ENCODE peak calls at places on chromosomes 3 and 15, in eight cellular contexts. A is upper lobe of left lung, N is GM20000, K is breast epithelium, G is transverse colon, C is mesothelial cell of epicardium, E is dorsolateral prefrontal cortex, Z is AG09309. U is an unnamed sample.

GRCh38 chr3:194471863-194472262 is 14.9 kb downstream of the ATP13A3 start:
- DNase-seq in C (no peak), Z (no peak), G (no peak), E (no peak), K (no peak), A (no peak), N (no peak), U (no peak)

GRCh38 chr3:73188707-73189106 is 127.2 kb downstream of the EBLN2 start:
- DNase-seq in A (no peak), N (no peak), C (no peak), G (no peak), K (no peak), E (no peak), Z (no peak), U (no peak)

GRCh38 chr3:21624514-21624913 is 126.5 kb downstream of the ZNF385D start:
- DNase-seq in Z (no peak), K (no peak), C (no peak), G (no peak), E (no peak), N (no peak), A (no peak), U (no peak)

GRCh38 chr15:41812820-41813375 is 15.0 kb upstream of the JMJD7 start:
- DNase-seq in Z (no peak), N (no peak), E (no peak), K (no peak), G (no peak), A (no peak), C (no peak), U (no peak)

GRCh38 chr3:126542340-126543241 is 16.1 kb downstream of the C3orf22 start:
- DNase-seq in A (peak; percentile 78), N (no peak), C (peak; percentile 29), K (peak; percentile 36), Z (no peak), G (peak; percentile 6), E (peak; percentile 29), U (peak; percentile 64)

GRCh38 chr3:41640076-41640475 is 321.8 kb downstream of the ULK4 start:
- DNase-seq in A (no peak), C (no peak), N (no peak), Z (no peak), E (no peak), K (no peak), G (no peak), U (no peak)

GRCh38 chr3:188157971-188158370 is 4.0 kb downstream of the LPP start:
- DNase-seq in K (no peak), E (no peak), A (no peak), Z (no peak), C (no peak), N (no peak), G (peak; percentile 70), U (no peak)

GRCh38 chr3:101940521-101940992 is 91.2 kb downstream of the NFKBIZ start:
- DNase-seq in E (no peak), Z (peak; percentile 90), N (no peak), K (no peak), A (no peak), C (peak; percentile 57), G (no peak), U (no peak)

GRCh38 chr15:69783211-69783610 is 314.5 kb downstream of the TLE3 start:
- DNase-seq in C (no peak), G (no peak), N (no peak), K (no peak), A (no peak), E (no peak), Z (no peak), U (no peak)

GRCh38 chr3:27467545-27467944 is 16.6 kb downstream of the SLC4A7 start:
- DNase-seq in C (no peak), G (no peak), E (no peak), N (peak; percentile 48), A (no peak), K (no peak), Z (no peak), U (no peak)

GRCh38 chr3:39150803-39151631 is 2.4 kb downstream of the CSRNP1 start:
- DNase-seq in A (no peak), G (peak; percentile 81), C (peak; percentile 83), N (no peak), Z (peak; percentile 78), E (no peak), K (peak; percentile 87), U (no peak)

GRCh38 chr3:9172851-9173320 is 76.6 kb downstream of the SRGAP3 start:
- DNase-seq in E (no peak), G (no peak), A (no peak), N (no peak), C (no peak), Z (no peak), K (no peak), U (no peak)

GRCh38 chr3:104805508-104805907 is 561.2 kb upstream of the ALCAM start:
- DNase-seq in C (no peak), E (no peak), A (no peak), N (no peak), G (no peak), Z (no peak), K (no peak), U (no peak)

DNA sequence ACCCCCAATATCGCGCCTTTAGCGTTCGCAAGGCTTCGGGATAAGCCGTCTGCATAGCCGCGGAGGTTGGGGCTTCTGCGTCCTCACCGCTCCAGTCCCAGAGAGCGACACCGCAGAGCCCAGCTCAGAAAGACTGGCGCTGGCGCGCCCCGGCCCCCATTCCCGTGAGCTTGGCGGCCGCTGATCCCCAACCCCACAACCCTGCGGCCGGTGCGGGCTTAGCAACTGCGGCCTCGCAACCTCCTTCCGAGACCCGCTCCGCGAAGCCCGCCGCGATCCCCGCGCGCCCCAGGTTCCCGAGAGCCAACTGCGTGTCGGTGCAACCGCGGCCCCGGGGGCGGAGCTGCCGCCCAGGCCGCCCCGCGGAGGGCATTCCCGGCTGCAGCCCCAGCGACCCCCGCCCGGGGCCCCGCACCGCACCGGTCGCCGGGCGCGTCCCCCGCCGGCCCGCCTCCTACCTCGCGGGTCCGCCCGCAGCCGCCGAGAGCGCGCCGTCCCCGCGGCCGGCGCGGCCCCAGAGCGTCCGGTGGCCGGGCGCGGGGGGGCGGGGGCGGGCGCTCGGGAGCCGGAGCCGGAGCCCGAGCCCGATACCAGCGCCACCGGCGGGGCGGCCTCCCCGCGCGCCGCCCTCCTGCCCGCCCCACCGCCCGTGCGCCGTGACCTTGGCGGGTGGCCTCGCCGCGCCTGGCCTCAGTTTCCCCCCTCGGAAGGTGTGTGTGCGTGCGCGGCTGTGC is 79.4 kb downstream of the IQSEC1 start:
- DNase-seq in K (no peak), G (peak; percentile 34), C (peak; percentile 58), E (no peak), N (peak; percentile 81), A (peak; percentile 92), Z (no peak), U (no peak)
- TF ChIP-seq CTCF in K (no peak), G (no peak), C (no peak), E (no peak), N (no peak), A (no peak), Z (no peak), U (no peak)

GRCh38 chr3:165011557-165011956 is 66.7 kb downstream of the SI start:
- DNase-seq in E (no peak), C (no peak), K (no peak), Z (no peak), A (no peak), G (no peak), N (no peak), U (no peak)
- TF ChIP-seq CTCF in E (no peak), C (no peak), K (no peak), Z (no peak), A (no peak), G (no peak), N (no peak), U (no peak)

GRCh38 chr3:136008732-136009456 is 43.4 kb downstream of the PPP2R3A start:
- DNase-seq in E (no peak), N (no peak), K (no peak), G (no peak), A (no peak), Z (no peak), C (no peak), U (no peak)
- TF ChIP-seq CTCF in E (no peak), N (no peak), K (no peak), G (no peak), A (no peak), Z (no peak), C (no peak), U (no peak)

DNA sequence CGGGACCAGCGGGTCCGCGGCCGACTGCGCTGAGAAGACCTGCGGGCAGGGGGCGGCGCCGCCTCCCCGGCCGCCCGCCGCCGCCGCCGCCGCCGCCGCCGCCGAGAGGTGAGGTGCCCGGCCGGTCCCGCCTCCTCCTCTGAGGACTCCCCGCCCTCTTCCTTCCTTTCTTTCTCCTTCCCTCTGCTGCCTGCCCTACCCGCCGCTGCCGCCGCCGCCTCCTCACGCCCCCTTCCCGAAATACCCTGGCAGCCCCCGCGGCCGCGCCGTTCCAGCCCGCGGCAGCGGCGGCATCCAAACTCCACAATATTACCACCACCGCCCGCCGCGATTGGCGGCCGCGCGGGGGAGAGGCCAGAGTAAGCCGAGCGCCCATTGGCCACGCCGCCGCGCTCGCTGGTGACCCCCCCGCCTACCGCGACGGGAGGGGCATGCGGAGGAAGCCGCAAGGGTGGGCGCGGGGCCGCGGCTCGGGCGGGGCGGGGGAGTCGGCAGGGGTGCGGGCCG is 61.8 kb upstream of the ANKRD28 start:
- DNase-seq in A (peak; percentile 97), E (peak; percentile 85), Z (no peak), N (peak; percentile 95), C (peak; percentile 82), K (peak; percentile 71), G (peak; percentile 86), U (peak; percentile 89)
- TF ChIP-seq CTCF in A (no peak), E (peak; percentile 8), Z (no peak), N (no peak), C (no peak), K (no peak), G (no peak), U (no peak)

DNA sequence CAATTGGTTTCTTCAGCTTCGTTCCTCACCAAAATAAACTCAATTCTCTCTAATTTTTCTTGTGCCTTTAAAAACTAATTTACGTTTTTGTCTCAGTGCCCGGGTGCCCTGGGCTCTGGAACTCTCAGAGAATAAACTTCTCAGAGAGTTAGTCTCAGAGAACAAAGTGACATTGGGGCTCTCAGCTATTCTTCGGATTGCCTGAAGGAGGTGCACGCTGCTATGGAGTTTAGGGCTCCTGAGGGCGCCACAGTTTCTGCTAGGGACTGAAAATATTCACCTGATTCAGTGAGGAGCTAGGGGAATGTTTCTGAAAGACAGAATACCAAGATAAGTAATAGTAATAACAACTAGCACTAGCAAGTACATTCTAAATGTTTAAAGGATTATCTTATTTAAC is 22.7 kb downstream of the ZIC4 start:
- DNase-seq in E (no peak), C (no peak), K (no peak), Z (no peak), G (no peak), N (no peak), A (no peak), U (no peak)
- TF ChIP-seq CTCF in E (no peak), C (no peak), K (no peak), Z (peak; percentile 47), G (no peak), N (no peak), A (no peak), U (peak; percentile 56)

U was measured in type B pancreatic cell.